ENCODE peak calls at places on chromosomes 1 and 21, in nine cellular contexts. R, W, Z, T, G, H, U, C and N are unnamed samples.

GRCh38 chr1:28602536-28603439 is 10.7 kb downstream of the RAB42 start:
- DNase-seq in R (peak; percentile 86), W (peak; percentile 70), Z (peak; percentile 86), T (peak; percentile 68), G (peak; percentile 87), H (no peak), U (no peak), C (no peak), N (peak; percentile 34)

GRCh38 chr1:109357673-109358072 is 40.0 kb downstream of the SORT1 start:
- DNase-seq in R (no peak), W (no peak), Z (no peak), T (no peak), G (no peak), H (no peak), U (no peak), C (no peak), N (no peak)

GRCh38 chr1:6743189-6744101 is 41.8 kb upstream of the CAMTA1 start:
- DNase-seq in R (peak; percentile 63), W (peak; percentile 34), Z (peak; percentile 90), T (no peak), G (peak; percentile 78), H (peak; percentile 71), U (peak; percentile 30), C (peak; percentile 54), N (peak; percentile 82)

GRCh38 chr1:3251099-3251809 is 182.3 kb downstream of the PRDM16 start:
- DNase-seq in R (no peak), W (no peak), Z (no peak), T (no peak), G (no peak), H (no peak), U (no peak), C (no peak), N (no peak)

GRCh38 chr1:152516082-152516481 is 1.8 kb downstream of the CRCT1 start:
- DNase-seq in R (no peak), W (no peak), Z (no peak), T (no peak), G (no peak), H (no peak), U (no peak), C (no peak), N (no peak)

GRCh38 chr21:39866093-39866492 is 1.1 kb upstream of the PCP4 start:
- DNase-seq in R (no peak), W (no peak), Z (no peak), T (no peak), G (no peak), H (no peak), U (no peak), C (no peak), N (no peak)

GRCh38 chr1:167146903-167147539 is 53.1 kb downstream of the STYXL2 start:
- DNase-seq in R (no peak), W (no peak), Z (no peak), T (no peak), G (no peak), H (no peak), U (no peak), C (no peak), N (no peak)

GRCh38 chr1:100722211-100722610 is 2.7 kb downstream of the VCAM1 start:
- DNase-seq in R (no peak), W (no peak), Z (no peak), T (no peak), G (no peak), H (no peak), U (no peak), C (no peak), N (no peak)

GRCh38 chr21:44347911-44348451 is 5.4 kb upstream of the TRPM2 start:
- DNase-seq in R (no peak), W (no peak), Z (no peak), T (no peak), G (no peak), H (peak; percentile 85), U (no peak), C (no peak), N (no peak)

GRCh38 chr1:106063510-106063909 is 993.0 kb upstream of the PRMT6 start:
- DNase-seq in R (no peak), W (no peak), Z (peak; percentile 17), T (no peak), G (no peak), H (no peak), U (no peak), C (no peak), N (no peak)

GRCh38 chr1:245645894-245646293 is 491.1 kb downstream of the KIF26B start:
- DNase-seq in R (no peak), W (no peak), Z (no peak), T (no peak), G (no peak), H (no peak), U (no peak), C (no peak), N (no peak)
- TF ChIP-seq CTCF in R (no peak), W (no peak), Z (no peak), T (no peak), G (no peak), H (no peak), U (no peak), C (no peak), N (no peak)

DNA sequence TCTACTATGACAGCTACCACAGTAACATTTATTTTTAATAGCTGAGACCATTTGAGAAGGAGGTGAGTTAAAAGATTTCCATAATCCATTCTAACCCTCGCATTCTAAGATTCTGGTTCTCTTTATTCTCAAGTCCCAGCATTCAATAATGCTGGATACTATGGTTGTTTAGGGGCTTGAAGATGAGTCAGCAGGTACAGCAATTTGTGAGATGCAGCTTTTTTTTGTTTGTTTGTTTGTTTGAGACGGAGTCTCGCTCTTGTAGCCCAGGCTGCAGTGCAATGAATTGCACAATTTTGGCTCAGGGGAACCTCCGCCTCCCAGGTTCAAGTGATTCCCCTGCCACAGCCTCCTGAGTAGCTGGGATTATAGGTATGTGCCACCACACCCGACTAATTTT is 23.4 kb downstream of the EIF4G3 start:
- DNase-seq in R (no peak), W (no peak), Z (no peak), T (no peak), G (no peak), H (no peak), U (no peak), C (no peak), N (no peak)
- H3K4me1 ChIP-seq in R (no peaks in the 10 kb centered on the region), W (peaks cover 47% of the 10 kb centered on the region), Z (peaks cover 24% of the 10 kb centered on the region), T (no peaks in the 10 kb centered on the region), G (peaks cover 29% of the 10 kb centered on the region), H (peaks cover 12% of the 10 kb centered on the region), U (peaks cover 44% of the 10 kb centered on the region), C (no peaks in the 10 kb centered on the region), N (peaks cover 24% of the 10 kb centered on the region)

DNA sequence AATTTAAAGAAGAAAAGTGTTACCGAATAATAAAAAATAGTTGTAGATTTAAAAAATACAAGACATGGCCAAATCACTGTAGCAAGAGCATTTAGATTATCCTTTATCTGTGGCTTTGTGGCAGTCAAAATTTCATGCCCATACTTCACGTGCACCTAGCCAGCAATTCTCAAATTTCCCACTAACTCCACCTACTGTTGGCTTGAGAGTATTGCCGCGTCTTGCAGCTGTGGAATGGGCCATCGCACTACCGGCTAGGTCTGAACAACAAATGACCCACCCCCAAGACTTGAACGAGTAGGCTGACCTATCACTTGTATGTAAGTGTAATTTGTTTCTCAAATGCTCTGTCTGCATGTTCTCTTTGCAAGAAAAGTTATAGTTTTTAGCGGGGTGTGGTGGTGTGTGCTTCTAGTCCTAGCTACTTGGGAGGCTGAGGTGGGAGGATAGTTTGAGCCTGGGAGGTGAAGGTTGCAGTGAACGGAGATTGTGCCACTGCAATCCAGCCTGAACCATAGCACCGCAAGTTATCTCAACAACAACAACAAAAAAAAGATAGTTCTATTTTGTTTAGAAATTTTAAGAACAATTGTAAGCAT is 4.1 kb downstream of the KRTAP13-4 start:
- DNase-seq in R (peak; percentile 88), W (peak; percentile 32), Z (peak; percentile 78), T (peak; percentile 28), G (no peak), H (no peak), U (no peak), C (peak; percentile 76), N (no peak)
- TF ChIP-seq CTCF in R (peak; percentile 82), W (no peak), Z (peak; percentile 75), T (peak; percentile 51), G (no peak), H (peak; percentile 59), U (peak; percentile 68), C (peak; percentile 73), N (peak; percentile 67)

GRCh38 chr1:32338637-32339145 is 2.7 kb upstream of the MARCKSL1 start:
- DNase-seq in R (no peak), W (no peak), Z (no peak), T (no peak), G (no peak), H (no peak), U (no peak), C (no peak), N (no peak)
- H3K4me1 ChIP-seq in R (no peaks in the 10 kb centered on the region), W (peaks cover 17% of the 10 kb centered on the region), Z (peaks cover 48% of the 10 kb centered on the region), T (peaks cover 23% of the 10 kb centered on the region), G (peaks cover 27% of the 10 kb centered on the region), H (peaks cover 28% of the 10 kb centered on the region), U (peaks cover 59% of the 10 kb centered on the region), C (no peaks in the 10 kb centered on the region), N (peaks cover 4% of the 10 kb centered on the region)

GRCh38 chr1:102097451-102097850 is 100.7 kb upstream of the OLFM3 start:
- DNase-seq in R (no peak), W (no peak), Z (peak; percentile 83), T (no peak), G (no peak), H (no peak), U (no peak), C (no peak), N (no peak)
- TF ChIP-seq CTCF in R (no peak), W (no peak), Z (no peak), T (no peak), G (no peak), H (no peak), U (no peak), C (no peak), N (no peak)

GRCh38 chr1:226728448-226728847 is 10.6 kb downstream of the ITPKB start:
- DNase-seq in R (no peak), W (no peak), Z (no peak), T (no peak), G (no peak), H (no peak), U (no peak), C (no peak), N (no peak)
- H3K4me1 ChIP-seq in R (peaks cover 18% of the 10 kb centered on the region), W (peaks cover 4% of the 10 kb centered on the region), Z (peaks cover 9% of the 10 kb centered on the region), T (peaks cover 13% of the 10 kb centered on the region), G (peaks cover 18% of the 10 kb centered on the region), H (peaks cover 40% of the 10 kb centered on the region), U (peaks cover 96% of the 10 kb centered on the region), C (peaks cover 25% of the 10 kb centered on the region), N (no peaks in the 10 kb centered on the region)

DNA sequence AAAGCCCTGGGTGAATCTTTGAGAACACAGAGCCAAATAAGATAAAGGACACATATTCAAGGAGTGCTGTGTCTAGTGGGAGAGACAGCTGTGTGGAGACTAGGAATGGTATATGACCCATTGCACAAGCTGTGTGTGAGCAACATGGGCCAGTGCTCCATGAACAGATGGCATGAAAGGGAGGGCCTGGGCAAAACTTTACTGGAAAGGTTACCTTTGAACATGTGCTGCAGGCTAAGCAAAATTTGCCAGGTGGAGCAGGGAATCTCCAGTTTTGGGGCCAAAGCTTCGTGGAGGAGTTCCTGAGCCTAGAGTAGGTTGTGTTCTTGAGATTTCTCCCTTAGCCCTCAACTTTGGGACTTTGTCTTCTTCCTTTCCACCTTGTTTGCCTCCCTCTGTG is 446.1 kb upstream of the PROX1 start:
- DNase-seq in R (no peak), W (no peak), Z (no peak), T (no peak), G (no peak), H (no peak), U (no peak), C (no peak), N (no peak)
- TF ChIP-seq CTCF in R (no peak), W (no peak), Z (no peak), T (no peak), G (no peak), H (no peak), U (no peak), C (no peak), N (no peak)